ENCODE peak calls at places on chromosomes 13 and 19, in eight cellular contexts. S is GM23338; L is activated CD4-positive, alpha-beta T cell treated with anti-CD3 and anti-CD28 coated beads for 48 hours; J is GM13977; F is Caco-2; X is fibroblast of pulmonary artery; K is mesothelial cell of epicardium; N is stromal cell of bone marrow. W is an unnamed sample.

GRCh38 chr19:23309926-23310325 is 59.7 kb upstream of the ZNF724 start:
- DNase-seq in S (no peak), L (no peak), J (no peak), F (no peak), X (no peak), K (no peak), N (no peak), W (no peak)

GRCh38 chr19:5880604-5881078 is 10.3 kb upstream of the FUT5 start:
- DNase-seq in S (peak; percentile 43), L (no peak), J (no peak), F (peak; percentile 84), X (peak; percentile 60), K (no peak), N (peak; percentile 36), W (peak; percentile 57)

GRCh38 chr19:45568732-45569131 is 15.9 kb downstream of the OPA3 start:
- DNase-seq in S (no peak), L (no peak), J (no peak), F (no peak), X (peak; percentile 59), K (no peak), N (peak; percentile 90), W (peak; percentile 69)

GRCh38 chr13:99374169-99374991 is 67.2 kb upstream of the GPR183 start:
- DNase-seq in S (no peak), L (no peak), J (no peak), F (no peak), X (no peak), K (no peak), N (no peak), W (no peak)

GRCh38 chr19:7366701-7367420 is 18.1 kb downstream of the ARHGEF18 start:
- DNase-seq in S (peak; percentile 76), L (peak; percentile 40), J (peak; percentile 74), F (peak; percentile 47), X (peak; percentile 58), K (no peak), N (peak; percentile 13), W (peak; percentile 26)

GRCh38 chr13:113066746-113067145 is 38.8 kb upstream of the F7 start:
- DNase-seq in S (no peak), L (no peak), J (no peak), F (no peak), X (no peak), K (no peak), N (no peak), W (no peak)

GRCh38 chr19:29294343-29294811 is 81.4 kb upstream of the UQCRFS1 start:
- DNase-seq in S (no peak), L (no peak), J (no peak), F (no peak), X (no peak), K (no peak), N (no peak), W (no peak)

GRCh38 chr13:100403675-100404074 is 184.9 kb downstream of the GGACT start:
- DNase-seq in S (peak; percentile 20), L (no peak), J (no peak), F (no peak), X (no peak), K (no peak), N (no peak), W (no peak)

GRCh38 chr19:7393459-7393858 is 44.7 kb downstream of the ARHGEF18 start:
- DNase-seq in S (no peak), L (no peak), J (no peak), F (no peak), X (no peak), K (no peak), N (no peak), W (no peak)

GRCh38 chr13:30107536-30108136 is 199.7 kb downstream of the KATNAL1 start:
- DNase-seq in S (no peak), L (no peak), J (no peak), F (no peak), X (no peak), K (no peak), N (peak; percentile 73), W (no peak)

GRCh38 chr13:67128148-67128547 is 102.0 kb downstream of the PCDH9 start:
- DNase-seq in S (no peak), L (no peak), J (no peak), F (no peak), X (no peak), K (no peak), N (no peak), W (no peak)

GRCh38 chr13:85148009-85148408 is 651.2 kb downstream of the SLITRK6 start:
- DNase-seq in S (peak; percentile 24), L (no peak), J (no peak), F (no peak), X (peak; percentile 53), K (no peak), N (no peak), W (peak; percentile 2)

GRCh38 chr13:100306042-100306441 is 217.1 kb downstream of the PCCA start:
- DNase-seq in S (peak; percentile 28), L (no peak), J (no peak), F (no peak), X (no peak), K (no peak), N (no peak), W (no peak)

GRCh38 chr13:114145722-114146121 is 13.3 kb upstream of the RASA3 start:
- DNase-seq in S (no peak), L (no peak), J (no peak), F (no peak), X (no peak), K (no peak), N (no peak), W (no peak)

GRCh38 chr13:27482996-27483395 is 32.6 kb upstream of the MTIF3 start:
- DNase-seq in S (no peak), L (no peak), J (peak; percentile 43), F (no peak), X (no peak), K (no peak), N (no peak), W (no peak)

GRCh38 chr13:97413694-97414093 is 20.3 kb upstream of the RAP2A start:
- DNase-seq in S (no peak), L (no peak), J (no peak), F (no peak), X (no peak), K (no peak), N (no peak), W (no peak)

W was measured in astrocyte.